ENCODE peak calls at places on chromosome 22, in nine cellular contexts. O, P, E, K, M, Y, C, I and S are unnamed samples.

GRCh38 chr22:19796169-19796568 is 35.6 kb downstream of the TBX1 start:
- DNase-seq in O (no peak), P (no peak), C (no peak), M (no peak), K (no peak), E (no peak), Y (no peak), I (no peak), S (no peak)

GRCh38 chr22:47029244-47030001 is 267.0 kb downstream of the TBC1D22A start:
- DNase-seq in P (no peak), E (no peak), C (no peak), O (no peak), Y (no peak), K (no peak), M (no peak), I (no peak), S (no peak)

GRCh38 chr22:34943830-34944229 is 122.1 kb upstream of the ISX start:
- DNase-seq in K (no peak), Y (no peak), E (no peak), O (no peak), I (no peak), C (no peak), M (no peak), P (no peak), S (no peak)

GRCh38 chr22:28171135-28171534 is 252.1 kb upstream of the PITPNB start:
- DNase-seq in K (no peak), I (peak; percentile 12), Y (no peak), M (no peak), C (peak; percentile 18), P (no peak), O (no peak), E (peak; percentile 25), S (no peak)

GRCh38 chr22:46084943-46085830 is 65.1 kb upstream of the PPARA start:
- DNase-seq in E (peak; percentile 50), Y (peak; percentile 95), M (no peak), C (no peak), O (no peak), K (peak; percentile 31), P (peak; percentile 52), I (no peak), S (no peak)

GRCh38 chr22:40383905-40384304 is 13.5 kb downstream of the SGSM3 start:
- DNase-seq in O (no peak), P (no peak), K (no peak), C (no peak), Y (peak; percentile 64), M (peak; percentile 40), I (peak; percentile 80), E (no peak), S (no peak)

GRCh38 chr22:17536269-17536668 is 27.0 kb upstream of the SLC25A18 start:
- DNase-seq in K (no peak), O (no peak), I (no peak), P (no peak), E (no peak), Y (peak; percentile 8), M (no peak), C (peak; percentile 40), S (no peak)

GRCh38 chr22:39748877-39749276 is 144.7 kb downstream of the ENTHD1 start:
- DNase-seq in M (peak; percentile 35), E (peak; percentile 55), I (peak; percentile 83), Y (no peak), O (no peak), C (no peak), K (peak; percentile 24), P (peak; percentile 64), S (peak; percentile 91)

GRCh38 chr22:24985824-24986214 is 33.3 kb downstream of the KIAA1671 start:
- DNase-seq in I (peak; percentile 82), O (no peak), M (peak; percentile 75), C (no peak), E (peak; percentile 31), P (peak; percentile 98), Y (peak; percentile 99), K (no peak), S (no peak)

GRCh38 chr22:45210174-45210573 is 30.5 kb downstream of the KIAA0930 start:
- DNase-seq in M (no peak), P (no peak), O (no peak), C (no peak), I (no peak), K (no peak), E (no peak), Y (no peak), S (no peak)

GRCh38 chr22:23786261-23786710 is 480 bp upstream of the SMARCB1 start:
- DNase-seq in Y (no peak), K (no peak), E (no peak), M (no peak), O (no peak), I (no peak), C (no peak), P (no peak), S (no peak)

GRCh38 chr22:35631597-35631996 is 14.5 kb upstream of the MB start:
- DNase-seq in Y (peak; percentile 42), K (no peak), O (peak; percentile 37), M (no peak), E (peak; percentile 53), P (peak; percentile 47), I (peak; percentile 36), C (no peak), S (peak; percentile 10)

GRCh38 chr22:39808087-39808486 is 85.5 kb downstream of the ENTHD1 start:
- DNase-seq in E (peak; percentile 66), P (peak; percentile 11), K (no peak), C (no peak), O (peak; percentile 24), I (peak; percentile 12), M (no peak), Y (peak; percentile 29), S (no peak)

GRCh38 chr22:37998543-37998942 is 14.2 kb upstream of the SOX10 start:
- DNase-seq in C (peak; percentile 58), O (no peak), Y (no peak), I (no peak), E (no peak), M (no peak), P (no peak), K (no peak), S (no peak)

GRCh38 chr22:42439821-42440674 is 7.8 kb upstream of the NFAM1 start:
- DNase-seq in P (no peak), I (peak; percentile 52), O (no peak), M (no peak), Y (peak; percentile 15), C (no peak), K (no peak), E (no peak), S (no peak)

GRCh38 chr22:43337385-43337784 is 5.8 kb downstream of the SCUBE1 start:
- DNase-seq in M (no peak), K (no peak), O (no peak), E (no peak), Y (no peak), P (no peak), I (no peak), C (no peak), S (no peak)

GRCh38 chr22:41856484-41856883 is 23.6 kb downstream of the SREBF2 start:
- DNase-seq in Y (no peak), K (no peak), C (no peak), E (no peak), I (no peak), M (no peak), P (no peak), O (no peak), S (no peak)

GRCh38 chr22:50285568-50286229 is 15.5 kb upstream of the MAPK11 start:
- DNase-seq in C (no peak), O (no peak), I (no peak), Y (no peak), E (no peak), M (no peak), P (no peak), K (no peak), S (no peak)

GRCh38 chr22:32987081-32987631 is 71.0 kb downstream of the SYN3 start:
- DNase-seq in Y (peak; percentile 8), C (no peak), E (peak; percentile 37), I (peak; percentile 20), P (peak; percentile 89), K (no peak), M (peak; percentile 26), O (no peak), S (no peak)

GRCh38 chr22:39958009-39958711 is 2.0 kb upstream of the TMA7B start:
- DNase-seq in Y (no peak), I (no peak), P (no peak), K (no peak), M (no peak), C (no peak), E (no peak), O (no peak), S (no peak)

GRCh38 chr22:24994070-24994763 is 41.7 kb downstream of the KIAA1671 start:
- DNase-seq in C (no peak), K (no peak), Y (peak; percentile 88), I (peak; percentile 38), E (no peak), M (no peak), P (peak; percentile 98), O (peak; percentile 72), S (peak; percentile 19)

GRCh38 chr22:31329029-31329428 is 17.1 kb downstream of the PATZ1 start:
- DNase-seq in C (no peak), K (no peak), E (no peak), P (no peak), M (no peak), Y (peak; percentile 40), O (no peak), I (peak; percentile 61), S (no peak)

GRCh38 chr22:37807410-37808293 is at the start of gene GCAT:
- DNase-seq in M (peak; percentile 73), O (peak; percentile 91), Y (peak; percentile 89), K (peak; percentile 90), I (peak; percentile 98), E (peak; percentile 98), P (peak; percentile 89), C (peak; percentile 90), S (peak; percentile 91)

GRCh38 chr22:44775862-44776261 is 23.5 kb downstream of the ARHGAP8 start:
- DNase-seq in M (no peak), E (no peak), P (peak; percentile 39), I (no peak), O (no peak), C (no peak), Y (no peak), K (no peak), S (no peak)

GRCh38 chr22:38755155-38755910 is 465 bp downstream of the SUN2 start:
- DNase-seq in O (peak; percentile 39), Y (peak; percentile 72), P (peak; percentile 19), M (no peak), K (no peak), C (peak; percentile 72), E (peak; percentile 63), I (peak; percentile 69), S (no peak)

GRCh38 chr22:27531782-27532530 is 269.6 kb downstream of the MN1 start:
- DNase-seq in Y (peak; percentile 42), P (peak; percentile 71), O (no peak), I (peak; percentile 76), M (peak; percentile 65), C (no peak), K (no peak), E (no peak), S (no peak)

GRCh38 chr22:24086310-24086709 is 75.2 kb downstream of the CABIN1 start:
- DNase-seq in C (no peak), K (no peak), O (no peak), E (no peak), I (no peak), P (no peak), Y (no peak), M (no peak), S (no peak)

GRCh38 chr22:35629406-35630234 is 12.5 kb upstream of the MB start:
- DNase-seq in Y (peak; percentile 99), I (peak; percentile 98), C (no peak), P (peak; percentile 96), K (no peak), E (peak; percentile 70), O (peak; percentile 44), M (peak; percentile 85), S (no peak)

GRCh38 chr22:36900225-36900624 is 13.2 kb upstream of the CSF2RB start:
- DNase-seq in I (no peak), Y (no peak), C (no peak), K (no peak), P (no peak), M (no peak), O (no peak), E (no peak), S (no peak)

GRCh38 chr22:48761546-48761945 is 1066.1 kb downstream of the BRD1 start:
- DNase-seq in O (no peak), M (no peak), I (no peak), K (no peak), C (no peak), Y (no peak), E (no peak), P (no peak), S (no peak)

GRCh38 chr22:28930357-28931007 is 47.1 kb downstream of the ZNRF3 start:
- DNase-seq in C (no peak), P (no peak), I (peak; percentile 62), M (no peak), O (no peak), E (peak; percentile 35), K (no peak), Y (no peak), S (no peak)